ENCODE peak calls at places on chromosomes 1 and 21, in ten cellular contexts. One of them, this sample, is unnamed.

GRCh38 chr1:106207185-106207584 is 849.3 kb upstream of the PRMT6 start:
- DNase-seq in activated B cell treated with CpG ODN at 0.5 μM for 24 hours: no peak
- DNase-seq in endothelial cell of umbilical vein: no peak
- DNase-seq in GM20000: no peak
- DNase-seq in astrocyte of the spinal cord: no peak
- DNase-seq in suprapubic skin: no peak
- DNase-seq in fibroblast of the aortic adventitia: no peak
- DNase-seq in GM06990: no peak
- DNase-seq in OCI-LY7: no peak
- DNase-seq in ovary: no peak
- DNase-seq in this sample: no peak

GRCh38 chr1:161044908-161045748 is 649 bp downstream of the USF1 start:
- DNase-seq in astrocyte of the spinal cord: peak; percentile 66
- DNase-seq in ovary: peak; percentile 35
- DNase-seq in endothelial cell of umbilical vein: peak; percentile 72
- DNase-seq in activated B cell treated with CpG ODN at 0.5 μM for 24 hours: peak; percentile 69
- DNase-seq in suprapubic skin: no peak
- DNase-seq in OCI-LY7: peak; percentile 93
- DNase-seq in GM06990: peak; percentile 76
- DNase-seq in GM20000: peak; percentile 82
- DNase-seq in fibroblast of the aortic adventitia: peak; percentile 58
- DNase-seq in this sample: no peak

GRCh38 chr1:201505505-201505893 is 1.4 kb downstream of the CSRP1 start:
- DNase-seq in GM20000: no peak
- DNase-seq in activated B cell treated with CpG ODN at 0.5 μM for 24 hours: no peak
- DNase-seq in ovary: no peak
- DNase-seq in GM06990: no peak
- DNase-seq in endothelial cell of umbilical vein: peak; percentile 75
- DNase-seq in suprapubic skin: no peak
- DNase-seq in OCI-LY7: no peak
- DNase-seq in astrocyte of the spinal cord: peak; percentile 64
- DNase-seq in fibroblast of the aortic adventitia: peak; percentile 72
- DNase-seq in this sample: no peak

GRCh38 chr1:150066838-150067183 is 765 bp upstream of the VPS45 start:
- DNase-seq in ovary: peak; percentile 69
- DNase-seq in activated B cell treated with CpG ODN at 0.5 μM for 24 hours: peak; percentile 29
- DNase-seq in fibroblast of the aortic adventitia: no peak
- DNase-seq in astrocyte of the spinal cord: no peak
- DNase-seq in endothelial cell of umbilical vein: no peak
- DNase-seq in GM06990: no peak
- DNase-seq in suprapubic skin: no peak
- DNase-seq in GM20000: peak; percentile 20
- DNase-seq in OCI-LY7: peak; percentile 83
- DNase-seq in this sample: no peak

GRCh38 chr1:27658951-27659496 is 13.0 kb downstream of the IFI6 start:
- DNase-seq in fibroblast of the aortic adventitia: peak; percentile 74
- DNase-seq in astrocyte of the spinal cord: peak; percentile 58
- DNase-seq in GM20000: peak; percentile 66
- DNase-seq in activated B cell treated with CpG ODN at 0.5 μM for 24 hours: peak; percentile 57
- DNase-seq in endothelial cell of umbilical vein: no peak
- DNase-seq in GM06990: peak; percentile 71
- DNase-seq in ovary: no peak
- DNase-seq in OCI-LY7: peak; percentile 52
- DNase-seq in suprapubic skin: no peak
- DNase-seq in this sample: no peak

GRCh38 chr1:174626031-174627020 is 178.6 kb downstream of the GPR52 start:
- DNase-seq in fibroblast of the aortic adventitia: no peak
- DNase-seq in GM20000: no peak
- DNase-seq in astrocyte of the spinal cord: peak; percentile 77
- DNase-seq in GM06990: no peak
- DNase-seq in ovary: no peak
- DNase-seq in activated B cell treated with CpG ODN at 0.5 μM for 24 hours: no peak
- DNase-seq in OCI-LY7: no peak
- DNase-seq in suprapubic skin: no peak
- DNase-seq in endothelial cell of umbilical vein: no peak
- DNase-seq in this sample: no peak

GRCh38 chr1:234647245-234647644 is 37.3 kb upstream of the IRF2BP2 start:
- DNase-seq in activated B cell treated with CpG ODN at 0.5 μM for 24 hours: no peak
- DNase-seq in suprapubic skin: no peak
- DNase-seq in OCI-LY7: peak; percentile 58
- DNase-seq in endothelial cell of umbilical vein: no peak
- DNase-seq in GM20000: no peak
- DNase-seq in ovary: no peak
- DNase-seq in fibroblast of the aortic adventitia: no peak
- DNase-seq in astrocyte of the spinal cord: no peak
- DNase-seq in GM06990: no peak
- DNase-seq in this sample: no peak

GRCh38 chr21:34915364-34915834 is 133.7 kb downstream of the RUNX1 start:
- DNase-seq in ovary: no peak
- DNase-seq in astrocyte of the spinal cord: peak; percentile 44
- DNase-seq in suprapubic skin: no peak
- DNase-seq in GM06990: no peak
- DNase-seq in endothelial cell of umbilical vein: no peak
- DNase-seq in fibroblast of the aortic adventitia: peak; percentile 64
- DNase-seq in activated B cell treated with CpG ODN at 0.5 μM for 24 hours: no peak
- DNase-seq in GM20000: no peak
- DNase-seq in OCI-LY7: no peak
- DNase-seq in this sample: no peak

GRCh38 chr1:44170281-44170823 is 28.9 kb upstream of the KLF18 start:
- DNase-seq in endothelial cell of umbilical vein: no peak
- DNase-seq in GM06990: no peak
- DNase-seq in fibroblast of the aortic adventitia: peak; percentile 70
- DNase-seq in activated B cell treated with CpG ODN at 0.5 μM for 24 hours: no peak
- DNase-seq in ovary: no peak
- DNase-seq in suprapubic skin: no peak
- DNase-seq in astrocyte of the spinal cord: no peak
- DNase-seq in GM20000: no peak
- DNase-seq in OCI-LY7: no peak
- DNase-seq in this sample: no peak
- TF ChIP-seq CTCF in endothelial cell of umbilical vein: no peak
- TF ChIP-seq CTCF in GM06990: no peak
- TF ChIP-seq CTCF in fibroblast of the aortic adventitia: no peak
- TF ChIP-seq CTCF in activated B cell treated with CpG ODN at 0.5 μM for 24 hours: no peak
- TF ChIP-seq CTCF in ovary: no peak
- TF ChIP-seq CTCF in suprapubic skin: no peak
- TF ChIP-seq CTCF in astrocyte of the spinal cord: peak; percentile 21
- TF ChIP-seq CTCF in GM20000: no peak
- TF ChIP-seq CTCF in OCI-LY7: peak; percentile 31
- TF ChIP-seq CTCF in this sample: no peak

GRCh38 chr1:228109073-228109961 is at the start of gene MRPL55:
- DNase-seq in fibroblast of the aortic adventitia: peak; percentile 94
- DNase-seq in OCI-LY7: peak; percentile 97
- DNase-seq in ovary: peak; percentile 99
- DNase-seq in suprapubic skin: peak; percentile 99
- DNase-seq in GM20000: peak; percentile 96
- DNase-seq in endothelial cell of umbilical vein: peak; percentile 98
- DNase-seq in GM06990: peak; percentile 98
- DNase-seq in astrocyte of the spinal cord: peak; percentile 96
- DNase-seq in activated B cell treated with CpG ODN at 0.5 μM for 24 hours: peak; percentile 100
- DNase-seq in this sample: peak; percentile 85
- TF ChIP-seq CTCF in fibroblast of the aortic adventitia: no peak
- TF ChIP-seq CTCF in OCI-LY7: peak; percentile 18
- TF ChIP-seq CTCF in ovary: peak; percentile 18
- TF ChIP-seq CTCF in suprapubic skin: no peak
- TF ChIP-seq CTCF in GM20000: no peak
- TF ChIP-seq CTCF in endothelial cell of umbilical vein: no peak
- TF ChIP-seq CTCF in GM06990: peak; percentile 5
- TF ChIP-seq CTCF in astrocyte of the spinal cord: peak; percentile 8
- TF ChIP-seq CTCF in activated B cell treated with CpG ODN at 0.5 μM for 24 hours: no peak
- TF ChIP-seq CTCF in this sample: no peak

GRCh38 chr1:8329439-8329838 is 11.5 kb downstream of the SLC45A1 start:
- DNase-seq in astrocyte of the spinal cord: no peak
- DNase-seq in fibroblast of the aortic adventitia: no peak
- DNase-seq in GM06990: no peak
- DNase-seq in activated B cell treated with CpG ODN at 0.5 μM for 24 hours: no peak
- DNase-seq in ovary: no peak
- DNase-seq in OCI-LY7: no peak
- DNase-seq in suprapubic skin: no peak
- DNase-seq in GM20000: no peak
- DNase-seq in endothelial cell of umbilical vein: no peak
- DNase-seq in this sample: no peak

GRCh38 chr1:8332806-8333205 is 14.9 kb downstream of the SLC45A1 start:
- DNase-seq in activated B cell treated with CpG ODN at 0.5 μM for 24 hours: no peak
- DNase-seq in ovary: no peak
- DNase-seq in GM20000: no peak
- DNase-seq in suprapubic skin: no peak
- DNase-seq in endothelial cell of umbilical vein: no peak
- DNase-seq in fibroblast of the aortic adventitia: no peak
- DNase-seq in GM06990: no peak
- DNase-seq in astrocyte of the spinal cord: no peak
- DNase-seq in OCI-LY7: no peak
- DNase-seq in this sample: no peak

GRCh38 chr1:8328271-8328670 is 10.4 kb downstream of the SLC45A1 start:
- DNase-seq in activated B cell treated with CpG ODN at 0.5 μM for 24 hours: no peak
- DNase-seq in endothelial cell of umbilical vein: no peak
- DNase-seq in OCI-LY7: no peak
- DNase-seq in GM06990: no peak
- DNase-seq in astrocyte of the spinal cord: no peak
- DNase-seq in suprapubic skin: no peak
- DNase-seq in ovary: no peak
- DNase-seq in GM20000: no peak
- DNase-seq in fibroblast of the aortic adventitia: no peak
- DNase-seq in this sample: no peak

GRCh38 chr1:8329858-8330257 is 11.9 kb downstream of the SLC45A1 start:
- DNase-seq in ovary: no peak
- DNase-seq in OCI-LY7: no peak
- DNase-seq in GM06990: no peak
- DNase-seq in astrocyte of the spinal cord: no peak
- DNase-seq in fibroblast of the aortic adventitia: no peak
- DNase-seq in GM20000: no peak
- DNase-seq in suprapubic skin: no peak
- DNase-seq in activated B cell treated with CpG ODN at 0.5 μM for 24 hours: no peak
- DNase-seq in endothelial cell of umbilical vein: no peak
- DNase-seq in this sample: no peak

DNA sequence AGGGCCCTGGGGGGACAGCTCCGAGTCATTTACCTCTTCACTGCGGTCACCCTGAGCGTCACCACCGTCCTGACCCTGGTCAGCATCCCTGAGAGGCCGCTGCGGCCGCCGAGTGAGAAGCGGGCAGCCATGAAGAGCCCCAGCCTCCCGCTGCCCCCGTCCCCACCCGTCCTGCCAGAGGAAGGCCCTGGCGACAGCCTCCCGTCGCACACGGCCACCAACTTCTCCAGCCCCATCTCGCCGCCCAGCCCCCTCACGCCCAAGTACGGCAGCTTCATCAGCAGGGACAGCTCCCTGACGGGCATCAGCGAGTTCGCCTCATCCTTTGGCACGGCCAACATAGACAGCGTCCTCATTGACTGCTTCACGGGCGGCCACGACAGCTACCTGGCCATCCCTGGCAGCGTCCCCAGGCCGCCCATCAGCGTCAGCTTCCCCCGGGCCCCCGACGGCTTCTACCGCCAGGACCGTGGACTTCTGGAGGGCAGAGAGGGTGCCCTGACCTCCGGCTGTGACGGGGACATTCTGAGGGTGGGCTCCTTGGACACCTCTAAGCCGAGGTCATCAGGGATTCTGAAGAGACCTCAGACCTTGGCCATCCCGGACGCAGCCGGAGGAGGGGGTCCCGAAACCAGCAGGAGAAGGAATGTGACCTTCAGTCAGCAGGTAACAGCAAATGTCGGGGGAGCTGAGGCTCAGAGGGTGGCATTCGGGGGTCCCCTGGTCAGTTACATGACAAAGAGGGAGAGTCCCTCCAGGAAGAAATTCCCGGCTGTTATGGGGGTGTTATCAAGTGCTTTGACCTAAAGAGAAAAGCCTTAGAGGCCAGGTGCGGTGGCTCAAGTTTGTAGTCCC is 12.6 kb downstream of the SLC45A1 start:
- DNase-seq in suprapubic skin: no peak
- DNase-seq in OCI-LY7: no peak
- DNase-seq in ovary: peak; percentile 33
- DNase-seq in GM06990: no peak
- DNase-seq in GM20000: no peak
- DNase-seq in fibroblast of the aortic adventitia: no peak
- DNase-seq in astrocyte of the spinal cord: no peak
- DNase-seq in activated B cell treated with CpG ODN at 0.5 μM for 24 hours: no peak
- DNase-seq in endothelial cell of umbilical vein: no peak
- DNase-seq in this sample: no peak
- TF ChIP-seq CTCF in suprapubic skin: no peak
- TF ChIP-seq CTCF in OCI-LY7: no peak
- TF ChIP-seq CTCF in ovary: no peak
- TF ChIP-seq CTCF in GM06990: no peak
- TF ChIP-seq CTCF in GM20000: no peak
- TF ChIP-seq CTCF in fibroblast of the aortic adventitia: no peak
- TF ChIP-seq CTCF in astrocyte of the spinal cord: no peak
- TF ChIP-seq CTCF in activated B cell treated with CpG ODN at 0.5 μM for 24 hours: no peak
- TF ChIP-seq CTCF in endothelial cell of umbilical vein: no peak
- TF ChIP-seq CTCF in this sample: no peak

GRCh38 chr1:67647036-67647798 is 37.8 kb upstream of the GADD45A start:
- DNase-seq in suprapubic skin: no peak
- DNase-seq in activated B cell treated with CpG ODN at 0.5 μM for 24 hours: no peak
- DNase-seq in OCI-LY7: no peak
- DNase-seq in GM20000: no peak
- DNase-seq in fibroblast of the aortic adventitia: peak; percentile 52
- DNase-seq in endothelial cell of umbilical vein: peak; percentile 30
- DNase-seq in ovary: no peak
- DNase-seq in astrocyte of the spinal cord: peak; percentile 22
- DNase-seq in GM06990: no peak
- DNase-seq in this sample: no peak

GRCh38 chr1:67651031-67651430 is 34.0 kb upstream of the GADD45A start:
- DNase-seq in GM20000: no peak
- DNase-seq in fibroblast of the aortic adventitia: no peak
- DNase-seq in activated B cell treated with CpG ODN at 0.5 μM for 24 hours: no peak
- DNase-seq in suprapubic skin: no peak
- DNase-seq in OCI-LY7: no peak
- DNase-seq in astrocyte of the spinal cord: no peak
- DNase-seq in endothelial cell of umbilical vein: no peak
- DNase-seq in GM06990: no peak
- DNase-seq in ovary: no peak
- DNase-seq in this sample: no peak

GRCh38 chr1:67650061-67650460 is 34.9 kb upstream of the GADD45A start:
- DNase-seq in endothelial cell of umbilical vein: no peak
- DNase-seq in activated B cell treated with CpG ODN at 0.5 μM for 24 hours: no peak
- DNase-seq in GM06990: no peak
- DNase-seq in GM20000: no peak
- DNase-seq in astrocyte of the spinal cord: no peak
- DNase-seq in OCI-LY7: no peak
- DNase-seq in ovary: no peak
- DNase-seq in suprapubic skin: no peak
- DNase-seq in fibroblast of the aortic adventitia: no peak
- DNase-seq in this sample: no peak

GRCh38 chr1:67647814-67648358 is 37.1 kb upstream of the GADD45A start:
- DNase-seq in GM20000: no peak
- DNase-seq in OCI-LY7: no peak
- DNase-seq in activated B cell treated with CpG ODN at 0.5 μM for 24 hours: no peak
- DNase-seq in fibroblast of the aortic adventitia: no peak
- DNase-seq in suprapubic skin: no peak
- DNase-seq in astrocyte of the spinal cord: no peak
- DNase-seq in ovary: no peak
- DNase-seq in endothelial cell of umbilical vein: no peak
- DNase-seq in GM06990: no peak
- DNase-seq in this sample: no peak

DNA sequence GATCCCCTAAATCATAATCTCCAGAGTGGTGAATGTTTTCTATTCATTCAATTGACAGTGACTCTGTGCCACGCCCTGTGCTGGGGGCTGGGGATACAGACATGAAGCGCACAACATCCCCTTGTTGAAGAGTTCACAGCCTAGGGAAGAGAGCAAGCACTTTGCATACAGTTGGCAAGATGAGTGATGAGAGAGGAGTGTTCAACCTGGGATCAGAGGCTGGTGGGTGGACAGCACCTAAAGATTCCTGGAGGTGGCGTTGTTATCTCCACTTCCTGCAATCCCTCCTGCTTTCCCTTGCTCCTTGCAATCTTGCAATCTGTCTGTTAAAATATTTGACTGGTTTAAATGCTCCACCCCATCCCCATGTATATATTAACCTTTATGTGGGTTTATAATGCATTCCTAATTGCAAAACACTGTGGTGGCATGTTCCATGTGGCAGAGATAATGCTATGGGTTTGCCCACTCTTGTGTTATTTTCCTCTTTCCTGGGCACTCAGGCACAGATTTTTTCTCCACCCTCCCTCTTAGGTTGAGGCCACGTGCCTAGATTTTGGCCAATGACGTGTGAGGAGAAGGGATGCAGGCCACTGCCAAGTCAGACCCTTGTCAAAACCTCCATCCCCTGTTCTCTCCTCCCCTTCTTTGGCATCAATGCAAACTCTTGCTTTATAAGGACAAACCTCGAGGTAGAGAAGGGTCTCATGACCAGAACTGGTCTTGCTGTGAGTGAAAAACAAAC is 36.2 kb upstream of the GADD45A start:
- DNase-seq in OCI-LY7: no peak
- DNase-seq in suprapubic skin: no peak
- DNase-seq in fibroblast of the aortic adventitia: no peak
- DNase-seq in activated B cell treated with CpG ODN at 0.5 μM for 24 hours: no peak
- DNase-seq in GM20000: no peak
- DNase-seq in endothelial cell of umbilical vein: no peak
- DNase-seq in ovary: no peak
- DNase-seq in astrocyte of the spinal cord: no peak
- DNase-seq in GM06990: no peak
- DNase-seq in this sample: no peak
- TF ChIP-seq CTCF in OCI-LY7: peak; percentile 12
- TF ChIP-seq CTCF in suprapubic skin: no peak
- TF ChIP-seq CTCF in fibroblast of the aortic adventitia: no peak
- TF ChIP-seq CTCF in activated B cell treated with CpG ODN at 0.5 μM for 24 hours: no peak
- TF ChIP-seq CTCF in GM20000: no peak
- TF ChIP-seq CTCF in endothelial cell of umbilical vein: no peak
- TF ChIP-seq CTCF in ovary: no peak
- TF ChIP-seq CTCF in astrocyte of the spinal cord: no peak
- TF ChIP-seq CTCF in GM06990: no peak
- TF ChIP-seq CTCF in this sample: no peak